ENCODE peak calls at places on chromosomes 4 and X, in nine cellular contexts. One of them, this sample, is unnamed.

GRCh38 chrX:42538405-42538804 is 239.6 kb downstream of the PPP1R2C start:
- DNase-seq in small intestine: peak; percentile 73
- DNase-seq in skeletal muscle cell: no peak
- DNase-seq in epithelial cell of esophagus: no peak
- DNase-seq in fibroblast of the aortic adventitia: no peak
- DNase-seq in astrocyte of the spinal cord: no peak
- DNase-seq in iPS-NIHi11: no peak
- DNase-seq in M059J: no peak
- DNase-seq in A549: no peak
- DNase-seq in this sample: no peak

GRCh38 chrX:120463241-120463640 is 5.9 kb downstream of the LAMP2 start:
- DNase-seq in small intestine: peak; percentile 3
- DNase-seq in skeletal muscle cell: no peak
- DNase-seq in epithelial cell of esophagus: peak; percentile 73
- DNase-seq in fibroblast of the aortic adventitia: peak; percentile 75
- DNase-seq in astrocyte of the spinal cord: peak; percentile 39
- DNase-seq in iPS-NIHi11: no peak
- DNase-seq in M059J: peak; percentile 38
- DNase-seq in A549: peak; percentile 10
- DNase-seq in this sample: no peak

GRCh38 chr4:168484626-168485025 is 4.3 kb upstream of the DDX60L start:
- DNase-seq in small intestine: no peak
- DNase-seq in skeletal muscle cell: peak; percentile 86
- DNase-seq in epithelial cell of esophagus: peak; percentile 79
- DNase-seq in fibroblast of the aortic adventitia: peak; percentile 87
- DNase-seq in astrocyte of the spinal cord: peak; percentile 67
- DNase-seq in iPS-NIHi11: no peak
- DNase-seq in M059J: peak; percentile 62
- DNase-seq in A549: no peak
- DNase-seq in this sample: no peak

GRCh38 chrX:23552289-23552688 is 115.0 kb upstream of the PRDX4 start:
- DNase-seq in small intestine: no peak
- DNase-seq in skeletal muscle cell: no peak
- DNase-seq in epithelial cell of esophagus: no peak
- DNase-seq in fibroblast of the aortic adventitia: peak; percentile 3
- DNase-seq in astrocyte of the spinal cord: no peak
- DNase-seq in iPS-NIHi11: no peak
- DNase-seq in M059J: no peak
- DNase-seq in A549: no peak
- DNase-seq in this sample: no peak

GRCh38 chr4:76993787-76994641 is 44.5 kb downstream of the SEPTIN11 start:
- DNase-seq in small intestine: peak; percentile 52
- DNase-seq in skeletal muscle cell: no peak
- DNase-seq in epithelial cell of esophagus: no peak
- DNase-seq in fibroblast of the aortic adventitia: no peak
- DNase-seq in astrocyte of the spinal cord: no peak
- DNase-seq in iPS-NIHi11: no peak
- DNase-seq in M059J: no peak
- DNase-seq in A549: no peak
- DNase-seq in this sample: no peak

GRCh38 chr4:67401902-67402301 is 143.4 kb downstream of the CENPC start:
- DNase-seq in small intestine: no peak
- DNase-seq in skeletal muscle cell: no peak
- DNase-seq in epithelial cell of esophagus: no peak
- DNase-seq in fibroblast of the aortic adventitia: no peak
- DNase-seq in astrocyte of the spinal cord: no peak
- DNase-seq in iPS-NIHi11: no peak
- DNase-seq in M059J: no peak
- DNase-seq in A549: no peak
- DNase-seq in this sample: no peak

GRCh38 chr4:41369680-41370079 is 113.0 kb downstream of the UCHL1 start:
- DNase-seq in small intestine: no peak
- DNase-seq in skeletal muscle cell: no peak
- DNase-seq in epithelial cell of esophagus: peak; percentile 9
- DNase-seq in fibroblast of the aortic adventitia: no peak
- DNase-seq in astrocyte of the spinal cord: no peak
- DNase-seq in iPS-NIHi11: no peak
- DNase-seq in M059J: peak; percentile 77
- DNase-seq in A549: no peak
- DNase-seq in this sample: peak; percentile 51

GRCh38 chrX:25296850-25297249 is 281.1 kb upstream of the ARX start:
- DNase-seq in small intestine: no peak
- DNase-seq in skeletal muscle cell: no peak
- DNase-seq in epithelial cell of esophagus: no peak
- DNase-seq in fibroblast of the aortic adventitia: no peak
- DNase-seq in astrocyte of the spinal cord: no peak
- DNase-seq in iPS-NIHi11: no peak
- DNase-seq in M059J: no peak
- DNase-seq in A549: no peak
- DNase-seq in this sample: no peak

GRCh38 chr4:51998837-51999236 is 21.3 kb downstream of the LRRC66 start:
- DNase-seq in small intestine: no peak
- DNase-seq in skeletal muscle cell: no peak
- DNase-seq in epithelial cell of esophagus: no peak
- DNase-seq in fibroblast of the aortic adventitia: no peak
- DNase-seq in astrocyte of the spinal cord: no peak
- DNase-seq in iPS-NIHi11: no peak
- DNase-seq in M059J: no peak
- DNase-seq in A549: no peak
- DNase-seq in this sample: no peak

GRCh38 chrX:149504226-149504914 is 736 bp downstream of the IDS start:
- DNase-seq in small intestine: peak; percentile 12
- DNase-seq in skeletal muscle cell: no peak
- DNase-seq in epithelial cell of esophagus: no peak
- DNase-seq in fibroblast of the aortic adventitia: peak; percentile 21
- DNase-seq in astrocyte of the spinal cord: no peak
- DNase-seq in iPS-NIHi11: peak; percentile 22
- DNase-seq in M059J: peak; percentile 58
- DNase-seq in A549: peak; percentile 78
- DNase-seq in this sample: no peak

GRCh38 chrX:8027876-8028275 is 100.7 kb upstream of the PNPLA4 start:
- DNase-seq in small intestine: no peak
- DNase-seq in skeletal muscle cell: no peak
- DNase-seq in epithelial cell of esophagus: no peak
- DNase-seq in fibroblast of the aortic adventitia: no peak
- DNase-seq in astrocyte of the spinal cord: no peak
- DNase-seq in iPS-NIHi11: peak; percentile 9
- DNase-seq in M059J: no peak
- DNase-seq in A549: no peak
- DNase-seq in this sample: no peak

GRCh38 chr4:133152801-133153526 is 3.9 kb downstream of the PCDH10 start:
- DNase-seq in small intestine: no peak
- DNase-seq in skeletal muscle cell: no peak
- DNase-seq in epithelial cell of esophagus: peak; percentile 6
- DNase-seq in fibroblast of the aortic adventitia: no peak
- DNase-seq in astrocyte of the spinal cord: peak; percentile 53
- DNase-seq in iPS-NIHi11: no peak
- DNase-seq in M059J: peak; percentile 28
- DNase-seq in A549: no peak
- DNase-seq in this sample: no peak

This sample was measured in left ventricle myocardium inferior.